ENCODE peak calls at places on chromosomes 12 and 14, in seven cellular contexts. J is psoas muscle; W is WTC11; N is activated CD8-positive, alpha-beta T cell treated with anti-CD3 and anti-CD28 coated beads for 36 hours; P is CD8-positive, alpha-beta T cell; E is hepatocyte; Y is mucosa of descending colon. G is an unnamed sample.

GRCh38 chr12:91774471-91774921 is 371.1 kb downstream of the BTG1 start:
- DNase-seq in J (no peak), N (no peak), P (no peak), Y (no peak), W (no peak), E (peak; percentile 33), G (no peak)

GRCh38 chr14:76465651-76466050 is 89.7 kb downstream of the ESRRB start:
- DNase-seq in Y (no peak), N (no peak), J (no peak), P (no peak), E (no peak), W (no peak), G (no peak)

GRCh38 chr14:58963873-58964597 is 224.4 kb upstream of the DAAM1 start:
- DNase-seq in E (no peak), J (no peak), Y (no peak), N (no peak), W (no peak), P (no peak), G (no peak)

GRCh38 chr12:6476496-6476895 is 6.0 kb upstream of the VAMP1 start:
- DNase-seq in Y (no peak), N (no peak), J (no peak), W (no peak), E (no peak), P (no peak), G (no peak)

GRCh38 chr12:82383930-82384513 is 25.7 kb downstream of the METTL25 start:
- DNase-seq in E (no peak), W (no peak), J (no peak), Y (no peak), P (no peak), N (no peak), G (no peak)

GRCh38 chr14:100406505-100407131 is 83.5 kb downstream of the SLC25A47 start:
- DNase-seq in Y (peak; percentile 79), P (peak; percentile 67), E (peak; percentile 60), J (peak; percentile 59), W (no peak), N (peak; percentile 47), G (no peak)

GRCh38 chr12:110582286-110583136 is 607 bp downstream of the PPTC7 start:
- DNase-seq in Y (peak; percentile 83), W (peak; percentile 44), P (peak; percentile 74), E (peak; percentile 69), J (peak; percentile 84), N (peak; percentile 79), G (no peak)

GRCh38 chr14:38521591-38521990 is 265.7 kb upstream of the CLEC14A start:
- DNase-seq in E (no peak), Y (no peak), N (no peak), J (no peak), P (no peak), W (no peak), G (no peak)

GRCh38 chr12:57935839-57936512 is 5.4 kb upstream of the ATP23 start:
- DNase-seq in W (peak; percentile 77), P (peak; percentile 90), N (peak; percentile 96), J (peak; percentile 94), E (peak; percentile 95), Y (peak; percentile 89), G (peak; percentile 59)

GRCh38 chr12:57583008-57583831 is 7.8 kb upstream of the PIP4K2C start:
- DNase-seq in P (peak; percentile 75), N (peak; percentile 83), J (no peak), E (peak; percentile 91), Y (no peak), W (peak; percentile 76), G (peak; percentile 78)

GRCh38 chr14:61681413-61681812 is 13.9 kb upstream of the HIF1A start:
- DNase-seq in P (no peak), J (no peak), E (no peak), W (no peak), Y (no peak), N (no peak), G (no peak)

GRCh38 chr12:99810718-99811593 is 163.4 kb downstream of the GARIN6 start:
- DNase-seq in N (no peak), Y (no peak), E (peak; percentile 16), J (no peak), P (no peak), W (no peak), G (no peak)

GRCh38 chr12:71438670-71439361 is 782 bp upstream of the LGR5 start:
- DNase-seq in E (peak; percentile 23), P (no peak), Y (no peak), W (no peak), N (peak; percentile 4), J (no peak), G (no peak)

GRCh38 chr12:93549174-93549573 is 23.3 kb upstream of the SOCS2 start:
- DNase-seq in J (no peak), E (no peak), P (no peak), W (no peak), N (no peak), Y (no peak), G (no peak)

GRCh38 chr12:77648716-77649115 is 182.0 kb upstream of the NAV3 start:
- DNase-seq in E (no peak), J (no peak), N (no peak), P (no peak), W (no peak), Y (no peak), G (no peak)

GRCh38 chr12:50986961-50987737 is 34.8 kb downstream of the HIGD1C start:
- DNase-seq in P (peak; percentile 53), W (peak; percentile 21), N (peak; percentile 40), E (peak; percentile 83), Y (no peak), J (no peak), G (no peak)

GRCh38 chr12:102426599-102427541 is 53.5 kb downstream of the IGF1 start:
- DNase-seq in W (no peak), P (no peak), E (no peak), Y (no peak), J (no peak), N (no peak), G (no peak)

GRCh38 chr14:102646615-102647014 is 54.2 kb downstream of the RCOR1 start:
- DNase-seq in N (no peak), P (no peak), W (no peak), J (no peak), E (no peak), Y (no peak), G (no peak)

GRCh38 chr12:103813949-103814348 is 27.1 kb downstream of the NT5DC3 start:
- DNase-seq in W (no peak), P (no peak), N (no peak), E (no peak), J (no peak), Y (no peak), G (no peak)

GRCh38 chr12:75632452-75632851 is 121.0 kb upstream of the KRR1 start:
- DNase-seq in Y (no peak), P (no peak), W (no peak), E (no peak), N (no peak), J (no peak), G (no peak)

GRCh38 chr14:88488081-88488480 is 66.7 kb downstream of the PTPN21 start:
- DNase-seq in E (no peak), N (no peak), J (no peak), W (no peak), Y (no peak), P (no peak), G (no peak)

GRCh38 chr14:33465952-33466700 is 484.7 kb downstream of the EGLN3 start:
- DNase-seq in W (no peak), Y (no peak), P (no peak), N (no peak), J (no peak), E (no peak), G (no peak)

GRCh38 chr14:94679106-94679819 is 67.1 kb downstream of the SERPINA3 start:
- DNase-seq in P (no peak), J (no peak), N (no peak), W (no peak), E (no peak), Y (no peak), G (no peak)

GRCh38 chr14:51626185-51626584 is 25.5 kb upstream of the FRMD6 start:
- DNase-seq in Y (no peak), N (no peak), J (no peak), P (no peak), W (no peak), E (no peak), G (no peak)

GRCh38 chr14:28061006-28061405 is 705.6 kb upstream of the FOXG1 start:
- DNase-seq in Y (no peak), P (no peak), E (no peak), J (no peak), W (no peak), N (no peak), G (no peak)

GRCh38 chr12:6828671-6829531 is 694 bp downstream of the P3H3 start:
- DNase-seq in J (no peak), Y (peak; percentile 48), W (peak; percentile 72), P (peak; percentile 71), N (peak; percentile 59), E (peak; percentile 80), G (no peak)

GRCh38 chr12:123390415-123391093 is 6.6 kb downstream of the KMT5A start:
- DNase-seq in J (no peak), P (no peak), N (no peak), Y (no peak), E (no peak), W (no peak), G (no peak)
- TF ChIP-seq CTCF in J (no peak), P (no peak), N (no peak), Y (no peak), E (no peak), W (no peak), G (no peak)

GRCh38 chr12:15996254-15996653 is 85.1 kb downstream of the DERA start:
- DNase-seq in J (no peak), P (no peak), E (peak; percentile 37), Y (no peak), W (no peak), N (no peak), G (no peak)
- TF ChIP-seq CTCF in J (no peak), P (no peak), E (peak; percentile 26), Y (no peak), W (no peak), N (no peak), G (peak; percentile 48)

GRCh38 chr12:62983594-62983993 is 48.6 kb upstream of the PPM1H start:
- DNase-seq in P (no peak), J (no peak), W (peak; percentile 32), E (no peak), N (peak; percentile 1), Y (no peak), G (no peak)
- TF ChIP-seq CTCF in P (no peak), J (no peak), W (no peak), E (peak; percentile 11), N (no peak), Y (no peak), G (no peak)

GRCh38 chr14:91357272-91357671 is 60.3 kb downstream of the CCDC88C start:
- DNase-seq in N (no peak), W (no peak), J (no peak), E (no peak), Y (no peak), P (no peak), G (no peak)

GRCh38 chr14:91352696-91353692 is 64.6 kb downstream of the CCDC88C start:
- DNase-seq in J (peak; percentile 34), E (no peak), P (no peak), N (no peak), Y (no peak), W (no peak), G (no peak)

GRCh38 chr14:91354221-91354916 is 63.3 kb downstream of the CCDC88C start:
- DNase-seq in P (no peak), E (no peak), Y (no peak), J (peak; percentile 6), W (no peak), N (peak; percentile 24), G (no peak)

GRCh38 chr14:91356218-91356763 is 61.3 kb downstream of the CCDC88C start:
- DNase-seq in P (no peak), J (no peak), Y (no peak), E (no peak), W (no peak), N (peak; percentile 33), G (no peak)

GRCh38 chr14:91354979-91355685 is 62.5 kb downstream of the CCDC88C start:
- DNase-seq in N (peak; percentile 76), Y (peak; percentile 76), W (peak; percentile 83), E (no peak), P (peak; percentile 71), J (no peak), G (no peak)
- TF ChIP-seq CTCF in N (peak; percentile 93), Y (peak; percentile 44), W (peak; percentile 76), E (peak; percentile 14), P (peak; percentile 59), J (no peak), G (peak; percentile 16)

G was measured in D721Med.